ENCODE peak calls at places on chromosomes 11 and 22, in nine cellular contexts. O is HepG2, L is H1, E is transverse colon, A is K562, Z is spleen, R is suprapubic skin, X is GM12891, B is HCT116. K is an unnamed sample.

GRCh38 chr22:24566899-24567511 is 11.2 kb downstream of the SNRPD3 start:
- DNase-seq in O (no peak), L (no peak), E (no peak), A (no peak), Z (no peak), R (no peak), X (no peak), B (no peak), K (no peak)

GRCh38 chr11:125350206-125351044 is 145.6 kb downstream of the FEZ1 start:
- DNase-seq in O (no peak), L (no peak), E (no peak), A (no peak), Z (peak; percentile 44), R (no peak), X (no peak), B (no peak), K (no peak)

GRCh38 chr11:69651834-69652620 is 11.1 kb downstream of the CCND1 start:
- DNase-seq in O (no peak), L (no peak), E (no peak), A (no peak), Z (peak; percentile 47), R (no peak), X (no peak), B (no peak), K (no peak)

GRCh38 chr22:21952586-21953571 is at the start of gene PPM1F:
- DNase-seq in O (peak; percentile 57), L (peak; percentile 97), E (peak; percentile 90), A (peak; percentile 100), Z (peak; percentile 98), R (peak; percentile 92), X (peak; percentile 97), B (no peak), K (peak; percentile 97)

GRCh38 chr11:130103296-130103814 is 33.7 kb downstream of the APLP2 start:
- DNase-seq in O (no peak), L (no peak), E (no peak), A (peak; percentile 22), Z (no peak), R (no peak), X (no peak), B (no peak), K (no peak)

GRCh38 chr11:118194835-118195627 is 18.6 kb upstream of the SCN2B start:
- DNase-seq in O (peak; percentile 98), L (no peak), E (peak; percentile 84), A (no peak), Z (no peak), R (peak; percentile 87), X (no peak), B (no peak), K (no peak)

GRCh38 chr11:130999992-131000770 is 83.9 kb upstream of the SNX19 start:
- DNase-seq in O (peak; percentile 75), L (no peak), E (no peak), A (no peak), Z (no peak), R (no peak), X (no peak), B (peak; percentile 19), K (no peak)

GRCh38 chr11:69644071-69644961 is 3.4 kb downstream of the CCND1 start:
- DNase-seq in O (peak; percentile 66), L (no peak), E (peak; percentile 67), A (peak; percentile 60), Z (peak; percentile 81), R (peak; percentile 79), X (no peak), B (no peak), K (no peak)

GRCh38 chr11:122172352-122173073 is 56.5 kb upstream of the BLID start:
- DNase-seq in O (no peak), L (no peak), E (no peak), A (no peak), Z (no peak), R (no peak), X (no peak), B (no peak), K (no peak)

GRCh38 chr22:31288496-31289235 is 3.6 kb downstream of the PIK3IP1 start:
- DNase-seq in O (no peak), L (no peak), E (no peak), A (no peak), Z (no peak), R (no peak), X (no peak), B (no peak), K (no peak)

GRCh38 chr11:88455974-88456373 is 118.4 kb upstream of the CTSC start:
- DNase-seq in O (no peak), L (no peak), E (no peak), A (no peak), Z (no peak), R (no peak), X (no peak), B (no peak), K (no peak)

GRCh38 chr11:123239371-123240150 is 44.5 kb upstream of the CLMP start:
- DNase-seq in O (no peak), L (no peak), E (no peak), A (no peak), Z (no peak), R (no peak), X (no peak), B (no peak), K (no peak)

GRCh38 chr22:23533328-23533762 is 46.7 kb downstream of the IGLL1 start:
- DNase-seq in O (peak; percentile 59), L (peak; percentile 87), E (no peak), A (peak; percentile 66), Z (peak; percentile 74), R (peak; percentile 73), X (peak; percentile 52), B (no peak), K (no peak)

GRCh38 chr22:43540570-43540969 is 128.8 kb downstream of the MPPED1 start:
- DNase-seq in O (no peak), L (no peak), E (no peak), A (no peak), Z (no peak), R (peak; percentile 21), X (no peak), B (no peak), K (no peak)

GRCh38 chr11:67666676-67667489 is 7.5 kb downstream of the ALDH3B2 start:
- DNase-seq in O (no peak), L (no peak), E (no peak), A (no peak), Z (no peak), R (peak; percentile 63), X (no peak), B (no peak), K (no peak)

GRCh38 chr22:33984741-33985287 is 64.5 kb upstream of the LARGE1 start:
- DNase-seq in O (no peak), L (no peak), E (no peak), A (no peak), Z (no peak), R (no peak), X (no peak), B (no peak), K (no peak)

GRCh38 chr11:65649656-65650546 is 12.0 kb downstream of the SIPA1 start:
- DNase-seq in O (no peak), L (no peak), E (no peak), A (no peak), Z (peak; percentile 74), R (no peak), X (no peak), B (no peak), K (no peak)

GRCh38 chr11:72080326-72081183 is at the start of the genes LRRC51 and NUMA1:
- DNase-seq in O (peak; percentile 99), L (peak; percentile 98), E (peak; percentile 100), A (peak; percentile 94), Z (peak; percentile 99), R (peak; percentile 100), X (peak; percentile 77), B (peak; percentile 100), K (peak; percentile 87)
- TF ChIP-seq POLR2A in O (peak; percentile 74), L (peak; percentile 74), E (peak; percentile 72), A (peak; percentile 90), Z (no peak), R (no peak), X (peak; percentile 43), B (peak; percentile 40), K (peak; percentile 71)

DNA sequence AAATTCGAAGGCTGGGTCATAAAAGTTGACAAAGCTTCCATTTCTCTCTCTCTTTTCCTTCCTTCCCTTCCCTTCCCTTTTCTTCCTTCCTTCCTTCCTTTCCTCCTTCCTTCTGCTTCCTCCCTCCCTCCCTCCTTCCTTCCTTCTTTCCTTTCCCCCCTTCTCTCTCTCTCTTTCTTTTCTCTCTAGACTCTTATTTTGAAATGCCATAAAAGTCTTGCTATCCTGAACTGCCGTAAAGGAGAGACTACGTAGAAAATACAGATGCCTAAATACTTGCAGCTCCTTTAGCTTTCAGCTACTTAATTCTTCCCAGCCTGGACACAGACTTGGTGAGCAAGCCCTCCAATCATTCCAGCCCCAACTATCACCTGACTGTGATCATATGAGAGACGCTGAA is 1644.4 kb downstream of the FAM181B start:
- DNase-seq in O (no peak), L (no peak), E (no peak), A (no peak), Z (no peak), R (no peak), X (no peak), B (no peak), K (no peak)
- TF ChIP-seq POLR2AphosphoS5 in O (no peak), L (no peak), E (no peak), A (no peak), Z (no peak), R (no peak), X (no peak), B (no peak), K (no peak)

DNA sequence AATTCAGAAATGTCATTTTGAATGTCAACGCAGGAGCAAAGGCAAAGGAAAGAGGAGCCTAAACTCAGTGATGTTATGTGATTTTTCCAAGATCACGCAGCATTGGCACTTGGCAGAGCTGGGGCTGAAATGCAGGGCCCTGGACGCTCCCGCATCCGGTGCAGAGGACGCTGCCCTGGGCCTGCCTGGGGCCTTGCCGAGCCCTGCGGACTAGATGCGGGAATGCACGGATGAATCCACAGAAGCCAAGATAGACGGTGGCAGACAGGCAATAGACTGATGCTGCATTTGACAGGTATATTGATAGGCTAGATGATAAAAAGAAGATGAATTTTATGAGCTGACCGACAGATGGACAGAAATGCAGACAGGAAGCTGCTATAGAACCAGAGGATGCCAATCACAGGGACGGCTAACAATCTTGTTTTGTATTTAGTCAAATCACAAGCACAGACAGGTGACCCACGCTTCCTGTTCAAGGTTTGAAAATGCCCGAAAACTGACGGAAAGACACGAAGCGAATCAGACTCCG is 694 bp upstream of the MARK2 start:
- DNase-seq in O (no peak), L (no peak), E (peak; percentile 35), A (no peak), Z (peak; percentile 91), R (no peak), X (no peak), B (no peak), K (no peak)
- TF ChIP-seq POLR2A in O (no peak), L (no peak), E (no peak), A (no peak), Z (no peak), R (no peak), X (no peak), B (no peak), K (no peak)

DNA sequence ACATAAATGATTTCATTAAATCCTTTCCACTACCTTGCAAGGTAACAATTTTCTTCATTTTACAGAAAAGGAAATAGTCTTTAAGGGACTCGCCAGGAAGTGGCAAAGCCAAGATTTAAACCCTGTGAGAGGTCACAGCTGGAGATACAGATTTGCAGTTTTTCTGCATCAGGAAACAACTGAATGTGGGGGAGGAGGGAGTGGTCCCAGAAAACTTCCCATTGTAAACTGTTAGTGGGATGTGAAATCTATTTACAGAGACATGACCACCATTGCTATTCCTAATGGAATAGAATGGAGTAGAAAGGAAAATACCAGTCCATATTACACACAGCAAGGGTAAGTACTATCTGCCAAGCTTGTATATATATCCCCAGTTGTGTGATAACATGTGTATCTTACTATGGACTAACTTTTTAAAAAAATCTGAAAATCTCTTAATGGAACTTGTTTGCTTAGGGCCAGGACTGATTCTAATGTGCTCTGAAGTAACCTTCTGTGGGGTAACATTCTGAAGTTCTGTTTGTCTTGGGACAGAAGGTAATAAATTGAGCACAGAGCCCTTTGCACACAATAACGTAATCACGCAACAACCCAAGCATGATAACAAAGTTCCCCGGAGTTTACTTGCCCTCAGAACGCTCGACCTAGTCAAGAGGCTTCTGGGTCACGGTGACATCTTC is 10.9 kb upstream of the TSKU start:
- DNase-seq in O (peak; percentile 68), L (no peak), E (no peak), A (no peak), Z (no peak), R (no peak), X (no peak), B (no peak), K (no peak)
- TF ChIP-seq POLR2AphosphoS5 in O (no peak), L (no peak), E (peak; percentile 70), A (no peak), Z (no peak), R (no peak), X (no peak), B (no peak), K (no peak)